ENCODE peak calls at places on chromosomes 11 and 22, in five cellular contexts. N is naive B cell; H is stimulated activated CD4-positive, alpha-beta T cell treated with anti-CD3 and anti-CD28 coated beads, Interleukin-1b, Interleukin-23, amount 100 ng/mL, for 24 hours; R is naive thymus-derived CD4-positive, alpha-beta T cell; F is HepG2. A is an unnamed sample.

GRCh38 chr11:47533690-47534135 is 19.2 kb downstream of the CELF1 start:
- DNase-seq in F (no peak), H (no peak), N (no peak), R (no peak), A (no peak)

GRCh38 chr11:124978316-124978715 is 24.3 kb downstream of the CCDC15 start:
- DNase-seq in F (no peak), N (no peak), R (no peak), H (no peak), A (no peak)

GRCh38 chr11:118609380-118610219 is 2.2 kb downstream of the PHLDB1 start:
- DNase-seq in H (no peak), N (peak; percentile 31), R (peak; percentile 20), F (no peak), A (peak; percentile 74)

GRCh38 chr11:31636983-31637382 is 127.4 kb downstream of the ELP4 start:
- DNase-seq in N (no peak), F (no peak), R (no peak), H (no peak), A (peak; percentile 62)

GRCh38 chr11:44870142-44870541 is 80.5 kb downstream of the TP53I11 start:
- DNase-seq in H (no peak), N (no peak), R (no peak), F (no peak), A (no peak)

GRCh38 chr11:23311986-23312940 is 452.0 kb upstream of the CCDC179 start:
- DNase-seq in H (no peak), R (no peak), F (no peak), N (no peak), A (peak; percentile 17)

GRCh38 chr11:20127671-20128527 is 32.4 kb downstream of the DBX1 start:
- DNase-seq in N (peak; percentile 40), H (peak; percentile 60), R (peak; percentile 68), F (peak; percentile 52), A (peak; percentile 77)

GRCh38 chr11:102783016-102783415 is 2.6 kb upstream of the MMP10 start:
- DNase-seq in N (no peak), R (no peak), F (no peak), H (no peak), A (no peak)

GRCh38 chr11:9601041-9601875 is 27.8 kb downstream of the WEE1 start:
- DNase-seq in F (no peak), R (peak; percentile 27), N (peak; percentile 78), H (no peak), A (peak; percentile 63)

GRCh38 chr11:105719073-105719846 is 109.4 kb downstream of the GRIA4 start:
- DNase-seq in H (no peak), N (no peak), F (peak; percentile 49), R (no peak), A (peak; percentile 64)

GRCh38 chr11:120279490-120279889 is 39.5 kb downstream of the POU2F3 start:
- DNase-seq in R (no peak), H (no peak), F (no peak), N (no peak), A (no peak)

GRCh38 chr11:78840190-78840589 is 265.5 kb upstream of the NARS2 start:
- DNase-seq in H (no peak), R (no peak), F (no peak), N (no peak), A (no peak)

GRCh38 chr22:30298005-30298701 is 8.8 kb upstream of the CASTOR1 start:
- DNase-seq in F (no peak), N (no peak), R (no peak), H (no peak), A (no peak)

GRCh38 chr11:100785148-100785983 is 98.3 kb downstream of the ARHGAP42 start:
- DNase-seq in H (no peak), F (peak; percentile 27), R (no peak), N (no peak), A (no peak)

GRCh38 chr11:106061249-106061794 is 15.8 kb downstream of the KBTBD3 start:
- DNase-seq in F (no peak), N (no peak), R (no peak), H (no peak), A (no peak)

A was measured in retina.